ENCODE peak calls at places on chromosome 1, in eight cellular contexts. D is K562, M is ovary, C is H1, Z is heart left ventricle, Y is IMR-90, W is uterus, V is HepG2. G is an unnamed sample.

GRCh38 chr1:112079446-112079845 is 90.0 kb upstream of the KCND3 start:
- DNase-seq in D (no peak), M (no peak), C (no peak), Z (no peak), Y (no peak), W (no peak), V (no peak), G (no peak)

GRCh38 chr1:203186446-203187305 is at the start of gene CHI3L1:
- DNase-seq in D (no peak), M (peak; percentile 24), C (no peak), Z (no peak), Y (no peak), W (peak; percentile 60), V (no peak), G (peak; percentile 66)

GRCh38 chr1:29673669-29674624 is 437.6 kb downstream of the PTPRU start:
- DNase-seq in D (no peak), M (peak; percentile 3), C (no peak), Z (no peak), Y (no peak), W (no peak), V (no peak), G (no peak)

GRCh38 chr1:109269981-109270622 is 12.8 kb downstream of the PSRC1 start:
- DNase-seq in D (no peak), M (no peak), C (no peak), Z (no peak), Y (no peak), W (no peak), V (no peak), G (no peak)

GRCh38 chr1:200179781-200180160 is 152.3 kb downstream of the NR5A2 start:
- DNase-seq in D (no peak), M (no peak), C (no peak), Z (no peak), Y (peak; percentile 7), W (no peak), V (no peak), G (no peak)

GRCh38 chr1:151773698-151774097 is 10.4 kb upstream of the MRPL9 start:
- DNase-seq in D (peak; percentile 62), M (no peak), C (no peak), Z (no peak), Y (peak; percentile 72), W (no peak), V (no peak), G (no peak)

GRCh38 chr1:20346433-20346832 is 55.8 kb downstream of the VWA5B1 start:
- DNase-seq in D (no peak), M (no peak), C (no peak), Z (no peak), Y (no peak), W (no peak), V (no peak), G (no peak)

GRCh38 chr1:93446837-93447451 is 974 bp upstream of the FNBP1L start:
- DNase-seq in D (peak; percentile 79), M (no peak), C (no peak), Z (peak; percentile 32), Y (no peak), W (no peak), V (peak; percentile 28), G (peak; percentile 68)

GRCh38 chr1:30882678-30883388 is 25.7 kb downstream of the SDC3 start:
- DNase-seq in D (no peak), M (no peak), C (no peak), Z (no peak), Y (no peak), W (no peak), V (no peak), G (no peak)

GRCh38 chr1:53799141-53799540 is 39.0 kb downstream of the NDC1 start:
- DNase-seq in D (no peak), M (no peak), C (no peak), Z (no peak), Y (no peak), W (no peak), V (peak; percentile 4), G (no peak)

GRCh38 chr1:147413110-147413605 is 128.1 kb upstream of the BCL9 start:
- DNase-seq in D (no peak), M (no peak), C (no peak), Z (no peak), Y (no peak), W (no peak), V (no peak), G (no peak)

GRCh38 chr1:222126052-222126451 is 384.2 kb upstream of the DUSP10 start:
- DNase-seq in D (no peak), M (no peak), C (no peak), Z (no peak), Y (no peak), W (no peak), V (no peak), G (no peak)

GRCh38 chr1:62198781-62199125 is 4.1 kb downstream of the L1TD1 start:
- DNase-seq in D (no peak), M (peak; percentile 21), C (no peak), Z (no peak), Y (no peak), W (no peak), V (peak; percentile 80), G (peak; percentile 8)

GRCh38 chr1:235607284-235607683 is 42.3 kb downstream of the GNG4 start:
- DNase-seq in D (no peak), M (no peak), C (no peak), Z (no peak), Y (no peak), W (no peak), V (no peak), G (no peak)

GRCh38 chr1:118986839-118987430 is 1.2 kb downstream of the TBX15 start:
- DNase-seq in D (peak; percentile 41), M (no peak), C (no peak), Z (no peak), Y (no peak), W (no peak), V (no peak), G (no peak)
- H3K4me3 ChIP-seq in D (peak overlapping the region; percentile 29), M (peak overlapping the region; percentile 18), C (peak overlapping the region; percentile 31), Z (peak overlapping the region; percentile 54), Y (peak overlapping the region; percentile 18), W (peak overlapping the region; percentile 6), V (no peak overlapping the region), G (peak overlapping the region; percentile 12)

DNA sequence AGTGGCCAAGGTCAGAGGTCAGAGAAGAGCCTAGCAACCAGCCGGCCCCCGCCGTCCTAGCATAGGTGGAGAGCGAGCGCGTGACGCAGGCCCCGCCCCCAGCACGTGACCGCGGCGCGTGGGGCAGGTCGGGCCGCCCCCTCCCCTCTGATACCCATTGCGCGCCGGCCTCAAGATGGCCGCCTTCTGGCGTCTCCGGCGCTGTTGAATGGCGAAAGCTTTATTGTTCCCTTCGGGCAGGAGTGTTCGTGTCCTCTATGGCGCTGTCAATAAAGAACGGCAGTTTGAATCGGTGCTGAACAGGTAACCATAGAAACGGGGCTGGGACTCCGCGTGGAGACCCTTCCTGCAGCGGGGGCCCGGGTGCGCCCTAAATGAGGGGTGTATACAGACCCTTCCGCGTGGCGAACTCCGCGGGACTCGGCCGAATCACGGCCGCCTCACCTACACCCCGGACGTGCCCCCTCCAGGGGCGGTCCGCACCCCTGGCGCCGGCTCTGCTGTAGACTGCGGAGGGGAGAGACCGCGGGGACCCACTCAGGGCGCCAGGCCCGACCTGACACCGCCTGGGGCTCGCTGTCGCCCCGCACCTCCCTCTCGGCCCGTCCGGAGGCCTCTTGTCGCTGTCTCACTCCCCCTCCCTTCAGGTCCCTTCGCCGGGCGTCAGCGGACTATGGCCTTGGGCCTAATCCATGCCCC is at the start of gene ZBTB40:
- DNase-seq in D (peak; percentile 99), M (peak; percentile 98), C (peak; percentile 82), Z (peak; percentile 97), Y (peak; percentile 98), W (peak; percentile 98), V (peak; percentile 94), G (peak; percentile 96)
- TF ChIP-seq POLR2A in D (peak; percentile 65), M (peak; percentile 40), C (no peak), Z (peak; percentile 48), Y (no peak), W (peak; percentile 57), V (peak; percentile 47), G (peak; percentile 75)

GRCh38 chr1:41433501-41433900 is 51.0 kb downstream of the EDN2 start:
- DNase-seq in D (no peak), M (no peak), C (no peak), Z (no peak), Y (no peak), W (no peak), V (no peak), G (no peak)

GRCh38 chr1:41434748-41435449 is 49.6 kb downstream of the EDN2 start:
- DNase-seq in D (no peak), M (no peak), C (no peak), Z (no peak), Y (no peak), W (no peak), V (no peak), G (no peak)

GRCh38 chr1:41435570-41436178 is 48.8 kb downstream of the EDN2 start:
- DNase-seq in D (no peak), M (no peak), C (peak; percentile 58), Z (no peak), Y (no peak), W (no peak), V (no peak), G (no peak)

GRCh38 chr1:41432481-41433280 is 51.8 kb downstream of the EDN2 start:
- DNase-seq in D (peak; percentile 90), M (peak; percentile 69), C (peak; percentile 83), Z (peak; percentile 83), Y (peak; percentile 76), W (peak; percentile 79), V (peak; percentile 68), G (peak; percentile 87)

DNA sequence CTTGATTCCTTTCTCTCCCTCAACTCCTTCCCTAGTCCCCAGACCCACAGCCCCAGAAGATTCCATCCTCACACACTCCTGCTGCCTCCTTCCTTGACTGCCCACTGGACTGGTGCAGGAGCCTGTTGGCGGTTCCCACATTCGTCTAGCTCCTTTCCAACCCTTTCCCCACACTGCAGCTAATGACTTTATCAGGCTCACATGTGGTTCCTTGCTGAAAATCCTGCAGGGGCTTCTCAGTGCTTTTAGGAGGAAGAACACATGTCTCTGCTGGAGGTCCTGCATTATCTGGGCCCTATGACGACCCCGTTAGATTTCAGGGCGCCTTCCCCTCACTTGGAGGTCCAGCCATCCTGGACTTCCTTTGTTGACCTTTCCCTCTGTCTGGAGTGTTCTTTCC is 50.2 kb downstream of the EDN2 start:
- DNase-seq in D (no peak), M (no peak), C (no peak), Z (no peak), Y (no peak), W (no peak), V (no peak), G (no peak)
- H3K4me3 ChIP-seq in D (no peak overlapping the region), M (no peak overlapping the region), C (no peak overlapping the region), Z (no peak overlapping the region), Y (no peak overlapping the region), W (no peak overlapping the region), V (no peak overlapping the region), G (no peak overlapping the region)

GRCh38 chr1:33348194-33348593 is 27.3 kb upstream of the A3GALT2 start:
- DNase-seq in D (peak; percentile 9), M (no peak), C (no peak), Z (no peak), Y (peak; percentile 52), W (no peak), V (no peak), G (no peak)

GRCh38 chr1:33348676-33349080 is 27.8 kb upstream of the A3GALT2 start:
- DNase-seq in D (no peak), M (no peak), C (no peak), Z (no peak), Y (no peak), W (no peak), V (no peak), G (no peak)

GRCh38 chr1:33349778-33350610 is 29.1 kb upstream of the A3GALT2 start:
- DNase-seq in D (peak; percentile 93), M (peak; percentile 83), C (no peak), Z (peak; percentile 90), Y (peak; percentile 72), W (peak; percentile 88), V (peak; percentile 62), G (peak; percentile 90)

GRCh38 chr1:33350611-33351280 is 29.8 kb upstream of the A3GALT2 start:
- DNase-seq in D (peak; percentile 20), M (no peak), C (no peak), Z (no peak), Y (no peak), W (no peak), V (no peak), G (no peak)

GRCh38 chr1:33349081-33349759 is 28.3 kb upstream of the A3GALT2 start:
- DNase-seq in D (peak; percentile 63), M (peak; percentile 60), C (no peak), Z (peak; percentile 58), Y (no peak), W (peak; percentile 52), V (no peak), G (peak; percentile 64)
- TF ChIP-seq POLR2A in D (no peak), M (no peak), C (no peak), Z (no peak), Y (no peak), W (peak; percentile 36), V (no peak), G (peak; percentile 47)

G was measured in thyroid gland.